ENCODE peak calls at places on chromosomes 2 and 18, in five cellular contexts. M, H, J, Q and U are unnamed samples.

GRCh38 chr18:79490593-79491551 is 95.1 kb downstream of the NFATC1 start:
- DNase-seq in M (no peak), J (no peak), Q (no peak), H (no peak), U (no peak)

GRCh38 chr2:128598862-128599441 is 280.3 kb upstream of the HS6ST1 start:
- DNase-seq in Q (no peak), M (no peak), H (no peak), J (no peak), U (no peak)

GRCh38 chr2:118855451-118856279 is 8.2 kb upstream of the EN1 start:
- DNase-seq in M (peak; percentile 92), H (no peak), Q (peak; percentile 69), J (no peak), U (peak; percentile 86)

GRCh38 chr2:42060718-42061619 is 13.1 kb downstream of the PKDCC start:
- DNase-seq in J (no peak), Q (peak; percentile 19), M (no peak), H (no peak), U (no peak)

GRCh38 chr18:50424877-50425690 is 50.2 kb downstream of the SKA1 start:
- DNase-seq in H (no peak), Q (peak; percentile 90), J (no peak), M (no peak), U (no peak)

GRCh38 chr2:202883987-202884675 is 12.6 kb upstream of the ICA1L start:
- DNase-seq in Q (peak; percentile 60), J (no peak), H (no peak), M (no peak), U (no peak)

GRCh38 chr18:47163241-47163640 is 12.9 kb downstream of the IER3IP1 start:
- DNase-seq in J (no peak), Q (peak; percentile 73), H (no peak), M (no peak), U (no peak)

GRCh38 chr2:162968306-162968705 is 129.7 kb upstream of the KCNH7 start:
- DNase-seq in J (no peak), Q (no peak), H (no peak), M (no peak), U (no peak)

GRCh38 chr2:163664610-163665009 is 71.2 kb downstream of the FIGN start:
- DNase-seq in M (no peak), J (no peak), Q (peak; percentile 92), H (no peak), U (peak; percentile 20)

GRCh38 chr2:1830936-1831616 is 86.8 kb upstream of the PXDN start:
- DNase-seq in M (no peak), Q (peak; percentile 46), H (no peak), J (no peak), U (no peak)

GRCh38 chr2:221836091-221836490 is 264.0 kb upstream of the EPHA4 start:
- DNase-seq in H (no peak), J (no peak), M (no peak), Q (peak; percentile 34), U (no peak)

GRCh38 chr2:130842770-130843169 is 6.1 kb downstream of the ARHGEF4 start:
- DNase-seq in H (no peak), Q (no peak), J (no peak), M (peak; percentile 63), U (no peak)

GRCh38 chr18:57209697-57210096 is 62.8 kb downstream of the BOD1L2 start:
- DNase-seq in J (no peak), Q (no peak), M (no peak), H (no peak), U (no peak)

GRCh38 chr18:12606592-12607315 is 51.2 kb downstream of the SPIRE1 start:
- DNase-seq in H (no peak), M (no peak), J (no peak), Q (peak; percentile 75), U (no peak)
- H3K4me2 ChIP-seq in H (no peak overlapping the region), M (no peak overlapping the region), J (peak overlapping the region; percentile 88), Q (peak overlapping the region; percentile 52), U (no peak overlapping the region)

GRCh38 chr2:230473378-230473777 is 57.4 kb downstream of the SP100 start:
- DNase-seq in H (peak; percentile 52), M (no peak), J (no peak), Q (no peak), U (no peak)
- H3K27ac ChIP-seq in H (peak overlapping the region; percentile 43), M (no peak overlapping the region), J (no peak overlapping the region), Q (no peak overlapping the region), U (no peak overlapping the region)

DNA sequence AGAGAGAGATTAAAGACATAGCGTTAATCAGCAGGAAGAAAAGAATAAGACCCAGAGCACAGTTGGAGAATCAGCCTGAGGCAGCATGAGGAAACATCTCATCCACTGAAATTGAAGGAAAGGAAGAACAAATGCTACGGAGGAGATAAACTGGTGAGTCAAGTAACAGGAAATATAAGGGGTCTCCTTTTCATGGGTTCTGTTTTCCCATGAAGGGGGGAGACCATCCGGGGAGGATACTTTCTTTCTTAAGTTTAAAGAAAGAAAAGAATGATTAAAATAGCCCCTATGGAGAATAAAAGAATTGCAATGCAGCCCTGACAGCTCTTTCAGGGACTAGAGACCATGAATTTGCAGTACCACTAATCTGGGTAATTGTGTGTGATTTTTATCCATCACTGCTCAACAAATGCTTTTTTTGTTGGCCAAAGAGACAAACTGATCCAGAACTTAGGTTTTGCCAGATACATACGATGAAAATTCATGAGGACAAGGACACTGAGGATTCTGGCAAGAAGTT is 17.7 kb downstream of the ROCK2 start:
- DNase-seq in H (no peak), J (no peak), M (no peak), Q (no peak), U (no peak)
- H3K4me2 ChIP-seq in H (no peak overlapping the region), J (no peak overlapping the region), M (no peak overlapping the region), Q (no peak overlapping the region), U (no peak overlapping the region)

GRCh38 chr2:161415041-161415440 is 1.1 kb upstream of the TBR1 start:
- DNase-seq in J (no peak), M (peak; percentile 41), Q (no peak), H (no peak), U (no peak)
- H3K27ac ChIP-seq in J (no peak overlapping the region), M (no peak overlapping the region), Q (no peak overlapping the region), H (no peak overlapping the region), U (no peak overlapping the region)

DNA sequence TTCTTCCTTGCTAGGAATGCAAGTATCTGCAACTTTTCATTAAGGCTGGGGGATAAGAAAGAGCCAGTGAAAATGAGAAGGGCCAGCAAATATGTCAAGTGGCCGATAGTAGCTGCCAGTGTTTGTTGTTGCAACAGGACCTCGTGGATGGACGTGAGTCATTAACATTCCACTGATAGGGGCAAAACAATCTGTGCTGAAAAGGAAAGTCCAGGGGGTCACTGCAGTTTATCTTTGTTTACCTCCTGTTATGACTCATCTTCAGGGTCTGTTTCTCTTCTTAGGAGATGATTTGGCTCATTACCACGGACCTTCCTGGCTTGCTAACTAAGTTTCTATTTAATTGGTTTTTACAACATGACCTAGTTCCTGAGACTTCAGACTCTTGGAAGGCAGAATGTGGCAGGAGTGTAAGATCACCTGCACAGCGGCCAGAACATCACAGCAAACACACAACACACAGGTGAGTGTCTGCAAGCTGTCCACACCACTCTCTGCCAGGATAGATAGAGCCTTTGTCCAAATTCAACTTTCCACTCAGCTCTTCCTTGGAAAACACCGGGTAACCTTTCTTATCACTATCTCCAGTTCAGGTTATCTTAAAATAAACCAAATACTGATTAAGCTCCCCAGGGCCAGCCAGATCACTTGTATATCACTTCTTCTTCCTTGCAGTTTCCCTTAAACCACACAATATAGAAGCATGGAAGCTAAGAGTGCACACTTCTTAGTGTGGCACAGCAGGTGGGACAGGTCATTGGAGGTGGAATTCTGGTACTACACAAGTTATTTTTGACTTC is 157.5 kb upstream of the LMAN1 start:
- DNase-seq in J (no peak), M (no peak), Q (peak; percentile 81), H (no peak), U (no peak)
- H3K4me2 ChIP-seq in J (no peak overlapping the region), M (no peak overlapping the region), Q (peak overlapping the region; percentile 11), H (no peak overlapping the region), U (no peak overlapping the region)

GRCh38 chr2:241692448-241692847 is 5.8 kb upstream of the DTYMK start:
- DNase-seq in M (no peak), H (no peak), Q (peak; percentile 88), J (no peak), U (no peak)
- H3K27ac ChIP-seq in M (no peak overlapping the region), H (no peak overlapping the region), Q (peak overlapping the region; percentile 49), J (no peak overlapping the region), U (no peak overlapping the region)